ENCODE peak calls at places on chromosomes 6 and 20, in seven cellular contexts. Q, C, S, K, J, V and W are unnamed samples.
A peak's percentile ranks its signal among the peaks of the same experiment; 100 is the strongest.

GRCh38 chr20:51631011-51631950 is 88.8 kb upstream of the NFATC2 start:
- DNase-seq in Q (peak; percentile 92), C (peak; percentile 99), S (peak; percentile 100), K (no peak), J (no peak), V (peak; percentile 91), W (peak; percentile 96)

GRCh38 chr6:140897804-140898573 is 1234.7 kb upstream of the GJE1 start:
- DNase-seq in Q (no peak), C (no peak), S (no peak), K (no peak), J (no peak), V (peak; percentile 67), W (no peak)

GRCh38 chr6:143283887-143284640 is 166.4 kb downstream of the ADAT2 start:
- DNase-seq in Q (no peak), C (no peak), S (no peak), K (no peak), J (no peak), V (no peak), W (no peak)

GRCh38 chr6:33966536-33966935 is 162.7 kb upstream of the MLN start:
- DNase-seq in Q (no peak), C (no peak), S (no peak), K (no peak), J (no peak), V (no peak), W (no peak)

GRCh38 chr6:145749632-145750031 is 14.3 kb upstream of the EPM2A start:
- DNase-seq in Q (peak; percentile 64), C (peak; percentile 83), S (peak; percentile 29), K (no peak), J (no peak), V (no peak), W (peak; percentile 63)

GRCh38 chr6:51626391-51626790 is 461.0 kb downstream of the PKHD1 start:
- DNase-seq in Q (no peak), C (no peak), S (no peak), K (no peak), J (no peak), V (no peak), W (no peak)

GRCh38 chr20:40868568-40869223 is 159.9 kb upstream of the TOP1 start:
- DNase-seq in Q (no peak), C (peak; percentile 91), S (no peak), K (no peak), J (no peak), V (no peak), W (no peak)

GRCh38 chr6:34630040-34630439 is 66.5 kb downstream of the ILRUN start:
- DNase-seq in Q (peak; percentile 89), C (peak; percentile 76), S (peak; percentile 90), K (no peak), J (no peak), V (peak; percentile 56), W (peak; percentile 35)

GRCh38 chr6:2448826-2449571 is 203.6 kb upstream of the GMDS start:
- DNase-seq in Q (peak; percentile 64), C (peak; percentile 88), S (peak; percentile 85), K (peak; percentile 85), J (peak; percentile 82), V (peak; percentile 59), W (peak; percentile 67)

GRCh38 chr6:474454-475185 is 83.1 kb downstream of the IRF4 start:
- DNase-seq in Q (no peak), C (no peak), S (peak; percentile 20), K (no peak), J (peak; percentile 40), V (no peak), W (no peak)

GRCh38 chr20:43191946-43192847 is 2.5 kb upstream of the PTPRT start:
- DNase-seq in Q (no peak), C (no peak), S (peak; percentile 42), K (peak; percentile 43), J (peak; percentile 73), V (no peak), W (peak; percentile 25)

GRCh38 chr6:19896580-19897010 is 59.4 kb downstream of the ID4 start:
- DNase-seq in Q (peak; percentile 37), C (no peak), S (peak; percentile 11), K (no peak), J (no peak), V (no peak), W (no peak)

GRCh38 chr6:154343473-154344308 is 12.9 kb downstream of the IPCEF1 start:
- DNase-seq in Q (peak; percentile 60), C (peak; percentile 28), S (peak; percentile 59), K (peak; percentile 85), J (peak; percentile 46), V (peak; percentile 24), W (peak; percentile 94)

GRCh38 chr20:50189681-50190250 is 864 bp upstream of the CEBPB start:
- DNase-seq in Q (no peak), C (no peak), S (peak; percentile 27), K (peak; percentile 83), J (peak; percentile 23), V (no peak), W (no peak)

GRCh38 chr20:10876558-10876957 is 202.8 kb upstream of the JAG1 start:
- DNase-seq in Q (no peak), C (peak; percentile 55), S (no peak), K (no peak), J (no peak), V (no peak), W (no peak)

GRCh38 chr6:26501482-26501986 is 1.4 kb downstream of the BTN1A1 start:
- DNase-seq in Q (no peak), C (peak; percentile 14), S (no peak), K (peak; percentile 77), J (peak; percentile 66), V (no peak), W (no peak)

GRCh38 chr6:135347887-135348286 is 149.7 kb downstream of the AHI1 start:
- DNase-seq in Q (no peak), C (no peak), S (no peak), K (no peak), J (no peak), V (no peak), W (no peak)

GRCh38 chr6:70763754-70764153 is 96.1 kb downstream of the SMAP1 start:
- DNase-seq in Q (peak; percentile 8), C (no peak), S (no peak), K (no peak), J (no peak), V (no peak), W (no peak)

GRCh38 chr6:119350202-119351004 is 842 bp upstream of the MAN1A1 start:
- DNase-seq in Q (peak; percentile 38), C (peak; percentile 82), S (peak; percentile 44), K (peak; percentile 31), J (no peak), V (peak; percentile 48), W (peak; percentile 35)

GRCh38 chr6:8383584-8383983 is 51.8 kb downstream of the SLC35B3 start:
- DNase-seq in Q (no peak), C (no peak), S (no peak), K (peak; percentile 74), J (peak; percentile 20), V (no peak), W (no peak)

GRCh38 chr20:48169650-48170049 is 384.4 kb upstream of the SULF2 start:
- DNase-seq in Q (no peak), C (no peak), S (peak; percentile 23), K (no peak), J (no peak), V (no peak), W (no peak)
- TF ChIP-seq EZH2 in Q (no peak), C (no peak), S (no peak), K (no peak), J (no peak), V (no peak), W (no peak)

DNA sequence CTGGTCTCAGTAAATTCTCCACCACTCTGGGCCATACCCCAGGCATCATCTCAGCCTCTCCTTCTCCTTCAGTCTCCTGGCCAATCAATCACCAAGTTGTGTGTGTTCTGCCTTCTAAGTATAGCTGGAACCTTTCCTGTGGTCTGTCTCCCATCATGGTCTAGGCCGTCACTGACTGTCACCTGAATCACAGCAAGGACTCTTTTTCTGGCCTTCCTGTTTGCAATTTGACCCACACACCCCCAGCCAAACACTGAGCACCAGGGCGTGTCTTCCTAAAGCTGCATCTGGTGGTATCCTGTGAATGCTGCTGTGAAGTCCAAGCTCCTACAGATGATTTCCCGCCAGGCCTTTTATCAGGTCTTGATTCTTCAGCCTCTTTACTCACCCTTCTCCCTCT is 52.6 kb upstream of the PRELID3B start:
- DNase-seq in Q (no peak), C (no peak), S (no peak), K (no peak), J (no peak), V (no peak), W (no peak)
- H3K27ac ChIP-seq in Q (no peak overlapping the region), C (no peak overlapping the region), S (no peak overlapping the region), K (no peak overlapping the region), J (no peak overlapping the region), V (no peak overlapping the region), W (no peak overlapping the region)

GRCh38 chr6:130019796-130020105 is 1.4 kb downstream of the L3MBTL3 start:
- DNase-seq in Q (no peak), C (no peak), S (no peak), K (peak; percentile 27), J (no peak), V (no peak), W (no peak)

GRCh38 chr6:130018292-130018829 is at the start of gene L3MBTL3:
- DNase-seq in Q (peak; percentile 81), C (peak; percentile 84), S (peak; percentile 74), K (peak; percentile 88), J (peak; percentile 93), V (peak; percentile 42), W (peak; percentile 94)

GRCh38 chr6:130020892-130021483 is 2.6 kb downstream of the L3MBTL3 start:
- DNase-seq in Q (peak; percentile 84), C (peak; percentile 97), S (peak; percentile 85), K (peak; percentile 93), J (peak; percentile 87), V (peak; percentile 85), W (peak; percentile 93)

GRCh38 chr6:130020106-130020851 is 1.9 kb downstream of the L3MBTL3 start:
- DNase-seq in Q (peak; percentile 6), C (peak; percentile 8), S (no peak), K (peak; percentile 35), J (peak; percentile 45), V (no peak), W (peak; percentile 62)

GRCh38 chr6:130018830-130019795 is 732 bp downstream of the L3MBTL3 start:
- DNase-seq in Q (peak; percentile 42), C (peak; percentile 40), S (peak; percentile 19), K (peak; percentile 56), J (peak; percentile 76), V (no peak), W (peak; percentile 69)
- TF ChIP-seq EZH2 in Q (no peak), C (no peak), S (no peak), K (no peak), J (no peak), V (no peak), W (no peak)

DNA sequence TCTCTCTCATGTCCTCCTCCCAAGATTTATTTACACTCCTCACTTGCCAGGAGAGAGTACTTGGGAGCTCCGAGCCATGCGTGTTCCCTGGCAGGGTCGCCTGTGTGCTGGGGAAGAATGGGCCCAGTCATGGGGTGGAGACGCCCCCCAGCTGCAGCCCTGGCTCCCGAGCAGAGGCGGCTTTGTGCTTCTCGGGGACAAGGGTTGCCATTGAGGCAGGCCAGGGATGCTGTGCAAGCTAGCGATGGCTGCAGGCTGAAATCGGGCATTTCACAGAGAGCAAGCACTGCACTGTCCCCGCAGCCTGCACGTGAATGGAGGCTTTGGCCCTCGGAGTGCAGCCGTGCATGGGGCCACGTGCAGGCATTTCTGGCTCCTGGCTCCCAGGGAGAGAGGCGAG is 23.8 kb downstream of the PHACTR3 start:
- DNase-seq in Q (no peak), C (no peak), S (no peak), K (no peak), J (no peak), V (no peak), W (no peak)
- H3K27ac ChIP-seq in Q (no peak overlapping the region), C (no peak overlapping the region), S (no peak overlapping the region), K (no peak overlapping the region), J (no peak overlapping the region), V (no peak overlapping the region), W (no peak overlapping the region)

GRCh38 chr6:63333440-63333839 is 13.7 kb upstream of the LGSN start:
- DNase-seq in Q (no peak), C (no peak), S (no peak), K (no peak), J (no peak), V (no peak), W (no peak)
- TF ChIP-seq EZH2 in Q (no peak), C (no peak), S (no peak), K (no peak), J (no peak), V (no peak), W (no peak)